ENCODE peak calls at places on chromosomes 3 and 15, in ten cellular contexts. B is C1 segment of cervical spinal cord; X is KBM-7; E is GM20000; C is left ventricle myocardium inferior; G is T-helper 1 cell; L is cerebellar cortex; O is activated CD4-positive, alpha-beta T cell treated with anti-CD3 and anti-CD28 coated beads for 24 hours; H is RPMI8226; Z is germinal center. W is an unnamed sample.

GRCh38 chr15:80558631-80559319 is 136.3 kb upstream of the ABHD17C start:
- DNase-seq in C (no peak), B (no peak), X (no peak), G (no peak), E (no peak), O (no peak), Z (no peak), H (no peak), L (no peak), W (no peak)

GRCh38 chr3:37861540-37862051 is at the start of gene CTDSPL:
- DNase-seq in Z (peak), O (no peak), G (no peak), E (peak), H (no peak), X (no peak), C (peak), B (peak), L (no peak), W (no peak)

GRCh38 chr3:3802021-3802420 is 2.8 kb downstream of the LRRN1 start:
- DNase-seq in G (no peak), X (no peak), C (no peak), L (peak), H (no peak), E (no peak), Z (no peak), O (no peak), B (no peak), W (no peak)

GRCh38 chr3:16024548-16024947 is 149.9 kb upstream of the GALNT15 start:
- DNase-seq in B (no peak), H (no peak), X (no peak), L (no peak), C (no peak), Z (no peak), E (no peak), O (no peak), G (no peak), W (no peak)

GRCh38 chr3:80470433-80470832 is 702.6 kb upstream of the ROBO1 start:
- DNase-seq in C (no peak), L (no peak), X (no peak), H (no peak), Z (no peak), E (no peak), B (no peak), G (no peak), O (no peak), W (no peak)

GRCh38 chr3:29170894-29171582 is 109.8 kb upstream of the RBMS3 start:
- DNase-seq in C (no peak), G (no peak), Z (no peak), O (no peak), B (no peak), E (no peak), H (no peak), L (no peak), X (no peak), W (no peak)

GRCh38 chr3:143786229-143787199 is 61.8 kb downstream of the SLC9A9 start:
- DNase-seq in X (no peak), C (peak), Z (peak), B (no peak), L (no peak), H (no peak), G (no peak), O (no peak), E (no peak), W (no peak)

GRCh38 chr3:32913790-32914446 is 37.5 kb upstream of the CCR4 start:
- DNase-seq in H (no peak), L (no peak), E (no peak), Z (no peak), B (no peak), O (no peak), X (no peak), C (peak), G (no peak), W (no peak)

GRCh38 chr15:70062321-70062956 is 35.3 kb downstream of the TLE3 start:
- DNase-seq in X (no peak), Z (no peak), O (no peak), H (no peak), C (peak), G (no peak), E (no peak), L (no peak), B (peak), W (no peak)

GRCh38 chr3:184352149-184352785 is 9.1 kb downstream of the CLCN2 start:
- DNase-seq in C (no peak), Z (no peak), L (no peak), B (no peak), H (no peak), X (no peak), E (no peak), O (no peak), G (no peak), W (no peak)

GRCh38 chr15:38895326-38896282 is 331.0 kb upstream of the RASGRP1 start:
- DNase-seq in O (no peak), E (no peak), C (no peak), X (no peak), B (no peak), H (no peak), Z (no peak), L (no peak), G (no peak), W (no peak)

GRCh38 chr3:193599393-193599792 is 6.4 kb downstream of the OPA1 start:
- DNase-seq in E (no peak), G (no peak), C (no peak), O (no peak), H (no peak), X (no peak), B (no peak), L (no peak), Z (no peak), W (no peak)

GRCh38 chr3:140467916-140468315 is 209.9 kb upstream of the TRIM42 start:
- DNase-seq in E (no peak), B (no peak), Z (no peak), L (no peak), O (no peak), H (no peak), X (no peak), G (no peak), C (no peak), W (no peak)

GRCh38 chr15:22895465-22896190 is 57.2 kb downstream of the NIPA2 start:
- DNase-seq in G (no peak), L (no peak), O (no peak), B (no peak), H (no peak), E (peak), X (no peak), Z (no peak), C (no peak), W (no peak)

GRCh38 chr15:59657635-59658125 is 365 bp upstream of the GTF2A2 start:
- DNase-seq in X (no peak), B (no peak), Z (no peak), E (no peak), C (no peak), L (no peak), H (no peak), O (no peak), G (no peak), W (no peak)

GRCh38 chr15:74134387-74135027 is 4.1 kb downstream of the ISLR2 start:
- DNase-seq in O (no peak), G (no peak), L (no peak), E (peak), C (no peak), X (peak), H (peak), B (no peak), Z (peak), W (no peak)

GRCh38 chr3:37671000-37671483 is 190.6 kb upstream of the CTDSPL start:
- DNase-seq in H (no peak), O (no peak), X (no peak), L (no peak), G (no peak), C (no peak), E (no peak), Z (no peak), B (no peak), W (no peak)

GRCh38 chr3:140170612-140171011 is 235.6 kb downstream of the CLSTN2 start:
- DNase-seq in E (peak), L (no peak), O (no peak), X (no peak), Z (no peak), H (peak), C (no peak), B (no peak), G (no peak), W (peak)

GRCh38 chr15:41048397-41048796 is 67.7 kb downstream of the INO80 start:
- DNase-seq in L (no peak), X (no peak), Z (no peak), H (no peak), G (no peak), O (no peak), E (peak), B (no peak), C (no peak), W (peak)

GRCh38 chr15:78763796-78764241 is 47.4 kb downstream of the ADAMTS7 start:
- DNase-seq in E (no peak), X (no peak), O (no peak), C (no peak), H (no peak), L (no peak), Z (no peak), B (no peak), G (no peak), W (no peak)

GRCh38 chr3:185332026-185332735 is 30.8 kb upstream of the MAP3K13 start:
- DNase-seq in L (no peak), O (no peak), H (peak), E (peak), B (no peak), Z (no peak), C (no peak), G (no peak), X (peak), W (no peak)

GRCh38 chr3:9916734-9917680 is at the start of gene IL17RC:
- DNase-seq in G (no peak), Z (no peak), O (peak), B (peak), X (peak), L (peak), E (peak), C (peak), H (peak), W (no peak)